ENCODE peak calls at places on chromosome 2, in five cellular contexts. U is uterus, I is hepatocyte, N is BE2C, V is sigmoid colon. Q is an unnamed sample. For H3K4me1, the result is how much of the 10 kb centered on the place peaks cover.

GRCh38 chr2:186426153-186427016 is 59.7 kb upstream of the ZC3H15 start:
- DNase-seq in I (no peak), N (no peak), U (no peak), V (no peak), Q (no peak)

GRCh38 chr2:242043538-242044205 is 174.1 kb downstream of the RTP5 start:
- DNase-seq in U (no peak), N (no peak), V (no peak), I (no peak), Q (no peak)

GRCh38 chr2:119407430-119408220 is 24.0 kb upstream of the TMEM37 start:
- DNase-seq in V (no peak), U (no peak), N (peak), I (peak), Q (no peak)

GRCh38 chr2:119198267-119198840 is 25.3 kb upstream of the STEAP3 start:
- DNase-seq in V (no peak), U (no peak), N (no peak), I (no peak), Q (no peak)

GRCh38 chr2:64157792-64158191 is 13.6 kb upstream of the PELI1 start:
- DNase-seq in I (peak), U (no peak), V (no peak), N (no peak), Q (no peak)

GRCh38 chr2:39523308-39524044 is 86.4 kb upstream of the MAP4K3 start:
- DNase-seq in I (no peak), U (no peak), V (no peak), N (no peak), Q (no peak)

GRCh38 chr2:26583381-26583911 is 57.7 kb downstream of the CIB4 start:
- DNase-seq in U (no peak), I (no peak), N (no peak), V (peak), Q (no peak)

GRCh38 chr2:3639653-3640052 is 18.3 kb upstream of the ALLC start:
- DNase-seq in V (peak), N (no peak), U (no peak), I (no peak), Q (no peak)

GRCh38 chr2:101400048-101400447 is 12.7 kb upstream of the CREG2 start:
- DNase-seq in I (peak), U (no peak), N (no peak), V (no peak), Q (peak)

GRCh38 chr2:96663829-96664228 is 21.3 kb downstream of the FER1L5 start:
- DNase-seq in I (no peak), U (no peak), N (no peak), V (no peak), Q (no peak)

GRCh38 chr2:211114826-211115450 is 558.5 kb downstream of the CPS1 start:
- DNase-seq in I (no peak), N (no peak), U (no peak), V (no peak), Q (no peak)

GRCh38 chr2:233178994-233179847 is 72.3 kb upstream of the ATG16L1 start:
- DNase-seq in N (no peak), V (no peak), U (no peak), I (no peak), Q (no peak)

GRCh38 chr2:85434677-85435076 is 16.2 kb downstream of the SH2D6 start:
- DNase-seq in V (no peak), N (no peak), I (no peak), U (no peak), Q (no peak)

GRCh38 chr2:157395811-157396210 is 48.1 kb downstream of the CYTIP start:
- DNase-seq in N (no peak), V (no peak), I (peak), U (no peak), Q (no peak)

GRCh38 chr2:178194600-178195389 is 483 bp downstream of the OSBPL6 start:
- DNase-seq in I (peak), N (peak), V (peak), U (peak), Q (peak)

GRCh38 chr2:88739985-88740600 is 48.6 kb downstream of the RPIA start:
- DNase-seq in I (peak), V (no peak), N (peak), U (peak), Q (peak)

GRCh38 chr2:111106720-111107119 is 14.0 kb upstream of the BCL2L11 start:
- DNase-seq in I (no peak), N (no peak), V (no peak), U (no peak), Q (no peak)

GRCh38 chr2:71609441-71609840 is 156.1 kb downstream of the DYSF start:
- DNase-seq in U (no peak), V (peak), N (no peak), I (no peak), Q (peak)

GRCh38 chr2:147450661-147451060 is 394.2 kb upstream of the ACVR2A start:
- DNase-seq in N (no peak), I (no peak), V (no peak), U (no peak), Q (no peak)

GRCh38 chr2:237707859-237708398 is 80.5 kb downstream of the LRRFIP1 start:
- DNase-seq in I (no peak), V (peak), U (no peak), N (no peak), Q (no peak)

GRCh38 chr2:8786463-8786862 is 51.0 kb downstream of the KIDINS220 start:
- DNase-seq in V (no peak), N (no peak), U (no peak), I (no peak), Q (no peak)

GRCh38 chr2:63435080-63435479 is 153.2 kb downstream of the WDPCP start:
- DNase-seq in I (no peak), U (no peak), N (no peak), V (no peak), Q (no peak)

GRCh38 chr2:10163498-10164486 is 41.3 kb downstream of the RRM2 start:
- DNase-seq in V (no peak), U (no peak), N (no peak), I (no peak), Q (no peak)

DNA sequence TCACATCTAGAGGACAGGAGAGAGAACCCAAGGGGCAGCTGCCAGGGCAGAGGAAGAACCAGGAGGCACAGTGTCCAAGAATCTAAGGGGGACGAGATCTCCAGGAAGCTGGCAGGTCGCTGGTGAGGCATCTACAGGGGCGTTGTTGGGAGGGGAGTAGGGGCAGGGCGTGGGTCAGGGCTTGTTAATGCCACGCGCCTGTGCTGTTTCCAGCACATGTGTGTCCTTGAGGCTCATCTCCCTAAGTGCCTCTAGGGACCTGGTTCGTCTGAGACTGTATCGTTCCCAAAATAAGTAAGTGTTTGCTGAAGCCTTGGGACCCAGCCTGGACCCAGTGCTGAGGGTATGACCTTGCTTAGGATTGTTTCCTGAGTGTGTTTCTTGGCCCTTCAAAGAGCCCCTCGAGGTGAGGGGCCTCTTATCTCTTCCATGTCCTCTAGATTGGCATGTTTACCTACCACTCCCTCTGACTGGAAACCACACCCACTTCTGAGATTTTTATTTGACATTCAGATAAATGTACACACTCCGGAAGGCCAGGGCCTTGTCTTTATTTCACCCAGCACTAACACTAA is 22.2 kb downstream of the HK2 start:
- DNase-seq in U (no peak), I (peak), V (no peak), N (no peak), Q (no peak)
- H3K4me1 ChIP-seq in U (under half), I (under half), V (under half), N (under half), Q (under half)

DNA sequence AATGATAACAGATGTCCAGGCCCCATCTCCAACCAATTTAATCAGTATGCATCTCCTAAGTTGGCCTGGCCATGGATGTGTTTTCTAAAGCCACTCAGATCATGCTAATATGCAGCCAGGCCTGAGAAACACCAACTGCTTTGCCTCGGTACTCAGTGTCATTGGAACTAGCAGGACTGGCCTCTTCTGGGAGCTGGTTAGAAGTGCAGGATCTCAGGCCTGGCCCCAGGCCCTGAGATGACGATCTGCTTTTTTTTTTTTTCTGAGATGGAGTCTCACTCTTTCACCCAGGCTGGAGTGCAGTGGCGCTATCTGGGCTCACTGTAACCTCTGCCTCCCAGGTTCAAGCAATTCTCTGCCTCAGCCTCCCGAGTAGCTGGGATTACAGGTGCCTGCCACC is 69.1 kb downstream of the IRS1 start:
- DNase-seq in V (no peak), I (no peak), N (no peak), U (no peak), Q (no peak)
- TF ChIP-seq CTCF in V (no peak), I (peak), N (no peak), U (no peak), Q (no peak)

GRCh38 chr2:43324589-43325447 is 98.4 kb upstream of the ZFP36L2 start:
- DNase-seq in I (no peak), V (peak), U (peak), N (no peak), Q (no peak)

GRCh38 chr2:43323810-43324588 is 97.6 kb upstream of the ZFP36L2 start:
- DNase-seq in I (no peak), N (no peak), V (peak), U (peak), Q (no peak)

GRCh38 chr2:43326116-43326825 is 99.9 kb upstream of the ZFP36L2 start:
- DNase-seq in U (no peak), N (peak), V (no peak), I (no peak), Q (no peak)

GRCh38 chr2:43327119-43327518 is 100.7 kb upstream of the ZFP36L2 start:
- DNase-seq in U (no peak), I (no peak), V (no peak), N (no peak), Q (no peak)

DNA sequence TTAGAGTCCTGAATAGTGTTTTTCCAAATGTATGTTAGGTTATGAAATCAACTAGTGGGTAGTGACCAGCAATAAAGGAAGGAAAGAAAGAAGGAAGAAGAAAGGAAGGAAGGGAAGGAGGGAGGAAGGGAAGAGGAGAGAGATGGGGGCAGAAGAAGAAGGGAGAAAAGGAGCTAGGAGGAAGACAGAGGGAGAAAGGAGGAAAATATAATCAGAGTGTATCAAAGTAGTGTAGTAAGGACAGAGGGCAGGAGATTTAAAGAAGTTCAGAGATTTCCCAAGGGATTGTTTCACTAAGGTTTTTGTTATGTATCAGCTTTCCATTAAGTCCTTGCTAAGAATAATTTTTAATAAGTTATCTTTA is 99.0 kb upstream of the ZFP36L2 start:
- DNase-seq in I (no peak), V (no peak), U (no peak), N (no peak), Q (no peak)
- H3K4me1 ChIP-seq in I (under half), V (half or more), U (under half), N (under half), Q (under half)

GRCh38 chr2:32383858-32384257 is 27.0 kb downstream of the BIRC6 start:
- DNase-seq in N (no peak), I (no peak), V (no peak), U (no peak), Q (no peak)
- TF ChIP-seq CTCF in N (no peak), I (no peak), V (no peak), U (no peak), Q (no peak)

DNA sequence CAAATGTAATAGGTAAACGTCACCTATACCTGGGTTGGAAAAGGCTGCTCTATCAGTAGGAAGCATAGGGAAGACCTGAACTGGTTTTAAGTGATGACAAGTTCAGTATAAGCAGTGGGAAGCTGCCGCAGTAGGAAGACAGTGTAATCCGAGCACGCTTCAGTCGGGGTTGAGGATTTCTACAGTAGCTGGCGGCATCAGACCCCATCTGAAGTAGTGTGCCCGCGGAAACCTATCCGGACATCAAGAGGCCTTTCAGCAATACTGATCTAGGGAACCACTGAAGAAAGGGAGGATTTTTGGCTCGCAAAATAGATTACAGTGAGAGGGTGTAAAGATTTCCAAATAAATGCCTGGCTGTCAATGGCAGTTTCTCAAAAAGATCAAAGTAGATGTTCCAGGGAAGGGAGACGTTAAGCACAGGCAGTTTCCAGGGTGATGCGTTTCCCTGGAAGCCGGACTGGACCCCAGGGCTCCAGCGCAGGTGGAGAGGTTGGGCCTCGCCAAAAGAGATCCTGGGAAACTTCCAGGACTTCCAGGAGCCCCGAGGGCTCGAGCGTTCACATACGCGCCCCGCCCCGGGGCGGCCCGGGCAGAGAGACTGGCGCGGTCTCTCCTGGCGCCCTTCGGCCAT is 5.3 kb downstream of the LOXL3 start:
- DNase-seq in V (no peak), U (no peak), I (no peak), N (no peak), Q (no peak)
- H3K4me1 ChIP-seq in V (under half), U (under half), I (under half), N (under half), Q (under half)

GRCh38 chr2:174605687-174606086 is 8.1 kb upstream of the WIPF1 start:
- DNase-seq in U (no peak), V (no peak), N (no peak), I (no peak), Q (no peak)
- TF ChIP-seq CTCF in U (no peak), V (peak), N (peak), I (peak), Q (no peak)

GRCh38 chr2:46888421-46888952 is 27.1 kb downstream of the MCFD2 start:
- DNase-seq in V (peak), I (no peak), U (no peak), N (no peak), Q (no peak)
- H3K4me1 ChIP-seq in V (under half), I (under half), U (under half), N (under half), Q (under half)

DNA sequence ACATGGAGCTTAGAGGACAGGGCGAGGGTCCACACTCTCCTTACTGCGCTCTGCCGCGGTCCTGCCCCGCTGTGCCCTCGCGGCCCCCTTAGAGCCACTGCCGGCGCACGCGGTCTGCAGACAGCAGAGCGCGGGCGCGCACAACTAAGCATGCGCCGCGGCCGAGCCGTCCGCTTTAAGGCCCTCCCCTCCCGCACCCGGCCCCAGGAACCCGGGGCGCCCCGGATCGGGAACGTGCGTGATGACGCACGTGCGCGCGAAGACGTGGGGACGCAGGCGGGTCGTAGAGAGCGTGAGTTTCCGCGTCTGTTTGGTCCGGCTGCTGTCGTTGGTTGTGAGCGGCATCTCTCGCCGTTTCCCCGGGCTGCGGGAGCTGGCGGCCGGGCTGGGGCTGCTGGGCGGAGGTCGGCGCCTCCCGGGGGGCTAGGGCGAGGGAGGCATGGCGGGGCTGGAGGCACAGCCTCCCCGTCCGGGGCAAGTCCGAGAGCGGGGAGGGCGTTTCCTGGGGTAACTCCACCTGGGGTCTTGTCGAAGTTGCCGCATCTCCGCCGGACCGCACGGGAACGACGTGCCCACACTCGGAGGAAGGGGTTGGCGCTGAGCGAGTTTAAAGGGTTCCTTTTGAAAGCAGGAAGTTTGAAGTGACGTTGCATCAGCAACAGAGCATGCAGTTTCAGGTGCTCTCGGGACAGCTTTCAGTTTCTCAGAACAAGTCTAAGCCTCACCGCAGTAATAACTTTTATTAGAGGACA is at the start of gene RHBDD1:
- DNase-seq in I (peak), V (peak), N (peak), U (peak), Q (peak)
- TF ChIP-seq CTCF in I (no peak), V (no peak), N (no peak), U (no peak), Q (no peak)

Q was measured in breast epithelium.